ENCODE peak calls at places on chromosome 1, in ten cellular contexts. K is upper lobe of left lung, L is lung, B is GM23248, C is fibroblast of lung, P is neural progenitor cell, J is psoas muscle, G is left ventricle myocardium inferior, D is ovary, S is mucosa of descending colon. I is an unnamed sample.

GRCh38 chr1:248816042-248816851 is 9.5 kb downstream of the SH3BP5L start:
- DNase-seq in J (no peak), B (no peak), G (no peak), K (no peak), C (no peak), S (no peak), P (no peak), D (no peak), L (no peak), I (no peak)

GRCh38 chr1:3698660-3699408 is 46.5 kb downstream of the TP73 start:
- DNase-seq in B (no peak), L (no peak), G (no peak), K (no peak), J (no peak), D (no peak), C (no peak), P (no peak), S (no peak), I (no peak)

GRCh38 chr1:64921761-64922160 is 44.6 kb downstream of the JAK1 start:
- DNase-seq in P (no peak), S (no peak), K (no peak), J (no peak), C (no peak), G (no peak), B (peak; percentile 11), L (no peak), D (no peak), I (no peak)

GRCh38 chr1:216804107-216804506 is 80.9 kb upstream of the ESRRG start:
- DNase-seq in K (no peak), D (no peak), B (no peak), G (peak; percentile 27), L (no peak), P (peak; percentile 49), C (no peak), S (no peak), J (no peak), I (no peak)

GRCh38 chr1:58035523-58035922 is 511.0 kb downstream of the OMA1 start:
- DNase-seq in K (no peak), P (peak; percentile 64), J (no peak), S (peak; percentile 6), D (no peak), L (no peak), G (no peak), B (peak; percentile 32), C (no peak), I (peak; percentile 14)

GRCh38 chr1:42736152-42736551 is 3.9 kb downstream of the CLDN19 start:
- DNase-seq in P (peak; percentile 32), L (no peak), S (peak; percentile 68), B (peak; percentile 61), G (no peak), J (no peak), K (no peak), C (no peak), D (no peak), I (no peak)

GRCh38 chr1:42777860-42778259 is 6.9 kb upstream of the TMEM269 start:
- DNase-seq in C (no peak), L (no peak), K (no peak), J (no peak), P (peak; percentile 72), D (no peak), S (peak; percentile 49), B (peak; percentile 65), G (no peak), I (peak; percentile 53)

GRCh38 chr1:247639381-247639981 is 34.1 kb downstream of the OR2G3 start:
- DNase-seq in S (peak; percentile 83), K (peak; percentile 63), J (peak; percentile 82), D (peak; percentile 40), P (peak; percentile 80), G (peak; percentile 72), C (peak; percentile 16), B (peak; percentile 28), L (peak; percentile 54), I (no peak)

GRCh38 chr1:2273401-2274090 is 45.4 kb downstream of the SKI start:
- DNase-seq in S (no peak), C (no peak), B (no peak), D (no peak), P (no peak), K (no peak), L (no peak), G (no peak), J (peak; percentile 49), I (no peak)

GRCh38 chr1:2275796-2276536 is 47.8 kb downstream of the SKI start:
- DNase-seq in L (peak; percentile 63), S (no peak), K (peak; percentile 84), C (peak; percentile 45), D (no peak), G (no peak), P (no peak), B (peak; percentile 67), J (peak; percentile 48), I (peak; percentile 23)

GRCh38 chr1:2274968-2275475 is 46.9 kb downstream of the SKI start:
- DNase-seq in K (no peak), L (no peak), P (no peak), G (no peak), B (no peak), D (no peak), S (no peak), C (no peak), J (peak; percentile 53), I (no peak)

GRCh38 chr1:2272686-2273400 is 44.7 kb downstream of the SKI start:
- DNase-seq in D (no peak), S (no peak), G (no peak), B (no peak), P (no peak), K (no peak), J (peak; percentile 44), L (no peak), C (no peak), I (no peak)

DNA sequence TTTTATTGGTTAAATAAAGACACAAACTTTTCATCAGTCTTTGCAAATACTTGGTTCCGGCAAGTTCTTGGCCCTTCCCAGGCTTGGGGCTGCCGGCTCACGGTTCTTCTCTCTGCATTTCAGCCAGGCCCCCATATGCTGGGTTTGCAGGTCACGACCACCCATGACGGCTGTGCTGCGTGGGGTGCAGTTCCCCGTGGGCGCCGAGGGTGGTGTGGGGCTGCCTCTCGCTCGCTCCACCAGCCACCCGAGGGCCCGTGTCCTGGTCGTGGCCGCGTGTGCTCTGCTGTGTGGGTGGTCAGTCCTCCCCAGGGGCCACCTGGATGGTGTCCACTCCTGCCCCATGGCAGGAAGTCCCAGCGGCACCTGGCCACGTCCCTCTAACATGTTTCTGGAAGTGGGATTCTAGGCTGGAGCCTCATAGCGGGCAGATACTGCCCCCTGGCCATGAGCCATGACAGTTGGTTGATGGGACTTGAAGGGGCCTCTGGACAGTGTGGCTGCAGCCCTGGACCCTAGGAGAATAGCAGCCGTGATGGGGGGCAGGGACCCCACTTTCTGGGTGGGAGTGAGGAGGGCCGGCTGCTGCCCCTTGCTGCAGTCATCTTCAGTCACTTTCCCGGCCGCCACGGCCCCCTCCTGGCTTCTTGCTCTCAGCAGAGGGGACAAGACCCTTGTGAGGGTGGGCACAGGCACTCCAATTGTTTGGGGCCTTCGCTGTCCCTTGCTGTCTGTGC is 46.3 kb downstream of the SKI start:
- DNase-seq in B (no peak), K (no peak), P (no peak), G (no peak), L (no peak), D (no peak), J (peak; percentile 52), C (no peak), S (no peak), I (peak; percentile 73)
- H3K4me1 ChIP-seq in B (peaks cover 42% of the 10 kb centered on the region), K (peaks cover 100% of the 10 kb centered on the region), P (peaks cover 69% of the 10 kb centered on the region), G (peaks cover 99% of the 10 kb centered on the region), L (peaks cover 40% of the 10 kb centered on the region), D (peaks cover 75% of the 10 kb centered on the region), J (peaks cover 87% of the 10 kb centered on the region), C (peaks cover 47% of the 10 kb centered on the region), S (peaks cover 73% of the 10 kb centered on the region), I (peaks cover 75% of the 10 kb centered on the region)

GRCh38 chr1:53063744-53064515 is 1.9 kb downstream of the PODN start:
- DNase-seq in S (no peak), L (no peak), C (no peak), B (no peak), D (peak; percentile 11), G (peak; percentile 11), K (no peak), P (no peak), J (no peak), I (no peak)
- H3K4me1 ChIP-seq in S (peaks cover 7% of the 10 kb centered on the region), L (no peaks in the 10 kb centered on the region), C (peaks cover 13% of the 10 kb centered on the region), B (peaks cover 23% of the 10 kb centered on the region), D (peaks cover 21% of the 10 kb centered on the region), G (peaks cover 37% of the 10 kb centered on the region), K (peaks cover 22% of the 10 kb centered on the region), P (peaks cover 10% of the 10 kb centered on the region), J (peaks cover 7% of the 10 kb centered on the region), I (peaks cover 4% of the 10 kb centered on the region)

DNA sequence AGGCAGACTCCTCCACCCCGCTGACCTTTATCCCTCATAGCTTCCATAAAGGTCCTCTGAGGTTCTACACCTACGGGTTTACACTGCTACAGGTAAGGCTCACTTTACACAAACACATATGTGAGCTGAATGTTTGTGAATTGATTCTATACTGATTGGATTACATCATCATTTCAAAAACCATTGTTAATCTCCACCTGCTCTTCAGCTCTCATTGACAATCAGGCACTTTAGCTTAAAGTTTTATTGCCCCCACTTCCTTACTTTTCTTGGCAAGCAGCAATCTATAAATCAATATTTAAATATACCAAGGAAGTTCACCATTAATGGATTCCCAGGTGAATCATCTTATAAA is 12.9 kb upstream of the RGS16 start:
- DNase-seq in G (no peak), J (no peak), L (no peak), P (no peak), B (no peak), C (no peak), S (no peak), D (no peak), K (no peak), I (no peak)
- H3K4me1 ChIP-seq in G (peaks cover 37% of the 10 kb centered on the region), J (peaks cover 20% of the 10 kb centered on the region), L (peaks cover 6% of the 10 kb centered on the region), P (peaks cover 61% of the 10 kb centered on the region), B (peaks cover 28% of the 10 kb centered on the region), C (peaks cover 2% of the 10 kb centered on the region), S (peaks cover 23% of the 10 kb centered on the region), D (peaks cover 6% of the 10 kb centered on the region), K (peaks cover 37% of the 10 kb centered on the region), I (peaks cover 56% of the 10 kb centered on the region)

GRCh38 chr1:167510244-167510643 is 8.1 kb downstream of the CD247 start:
- DNase-seq in B (no peak), P (no peak), L (no peak), G (no peak), K (no peak), S (no peak), C (no peak), D (no peak), J (no peak), I (no peak)

GRCh38 chr1:167510880-167511279 is 7.4 kb downstream of the CD247 start:
- DNase-seq in L (no peak), D (no peak), C (no peak), G (no peak), B (no peak), J (no peak), P (no peak), S (no peak), K (no peak), I (no peak)

GRCh38 chr1:167511374-167511986 is 6.8 kb downstream of the CD247 start:
- DNase-seq in G (no peak), D (no peak), S (no peak), C (no peak), L (no peak), K (no peak), J (no peak), B (no peak), P (no peak), I (no peak)

GRCh38 chr1:167514278-167514677 is 4.1 kb downstream of the CD247 start:
- DNase-seq in G (no peak), P (no peak), D (no peak), S (no peak), L (no peak), B (no peak), K (no peak), J (no peak), C (no peak), I (no peak)

DNA sequence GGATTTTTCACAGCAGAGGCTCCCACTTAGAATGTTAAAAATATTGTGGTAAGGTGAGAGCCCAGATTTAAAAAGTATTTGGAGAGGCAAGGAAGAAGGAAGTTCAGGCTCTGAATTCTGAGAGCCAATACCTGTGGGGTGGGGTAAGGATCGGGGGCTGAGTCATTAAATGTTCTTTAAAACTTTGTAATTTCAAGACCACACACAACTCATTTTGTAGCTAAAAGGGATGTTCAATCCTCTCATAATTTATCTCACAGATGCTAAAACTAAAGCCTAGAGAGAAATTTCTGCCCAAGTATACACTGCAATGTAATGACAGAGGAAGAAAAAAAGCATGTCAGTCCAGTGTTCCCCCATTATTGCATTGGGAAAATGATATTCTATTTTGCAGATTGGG is 6.1 kb downstream of the CD247 start:
- DNase-seq in J (no peak), K (no peak), B (no peak), L (no peak), C (no peak), D (no peak), P (no peak), S (no peak), G (no peak), I (no peak)
- H3K4me1 ChIP-seq in J (no peaks in the 10 kb centered on the region), K (no peaks in the 10 kb centered on the region), B (no peaks in the 10 kb centered on the region), L (no peaks in the 10 kb centered on the region), C (no peaks in the 10 kb centered on the region), D (no peaks in the 10 kb centered on the region), P (peaks cover 10% of the 10 kb centered on the region), S (no peaks in the 10 kb centered on the region), G (no peaks in the 10 kb centered on the region), I (peaks cover 9% of the 10 kb centered on the region)

I was measured in SJCRH30.